ENCODE peak calls at places on chromosomes 7 and 10, in six cellular contexts. O, Y, M, H, Z and D are unnamed samples.
A peak's percentile ranks its signal among the peaks of the same experiment; 100 is the strongest.

GRCh38 chr7:86248977-86249376 is 394.7 kb upstream of the GRM3 start:
- DNase-seq in M (no peak), H (no peak), O (no peak), Z (no peak), Y (no peak), D (no peak)

GRCh38 chr7:134886353-134887057 is 99.8 kb upstream of the AGBL3 start:
- DNase-seq in Z (peak; percentile 80), O (no peak), M (peak; percentile 85), H (peak; percentile 60), Y (no peak), D (peak; percentile 7)

GRCh38 chr7:388961-389701 is 99.2 kb downstream of the FOXL3 start:
- DNase-seq in M (no peak), O (no peak), H (no peak), Y (no peak), Z (no peak), D (no peak)

GRCh38 chr7:98641646-98642489 is 24.8 kb downstream of the NPTX2 start:
- DNase-seq in H (no peak), Z (no peak), Y (no peak), M (no peak), O (no peak), D (no peak)

GRCh38 chr7:98879198-98879988 is 1.1 kb downstream of the TRRAP start:
- DNase-seq in Y (no peak), H (no peak), M (peak; percentile 58), O (peak; percentile 67), Z (peak; percentile 17), D (no peak)

GRCh38 chr10:71719464-71720303 is at the start of gene C10orf105:
- DNase-seq in Y (no peak), O (no peak), Z (no peak), M (no peak), H (no peak), D (no peak)

GRCh38 chr7:55108818-55109217 is 90.0 kb downstream of the EGFR start:
- DNase-seq in M (no peak), Z (no peak), O (no peak), Y (no peak), H (no peak), D (no peak)

GRCh38 chr7:55488221-55488620 is 84.1 kb downstream of the VOPP1 start:
- DNase-seq in H (no peak), Y (no peak), O (no peak), Z (no peak), M (no peak), D (no peak)

GRCh38 chr10:3887885-3888476 is 103.0 kb upstream of the KLF6 start:
- DNase-seq in O (no peak), Z (peak; percentile 97), H (peak; percentile 68), M (no peak), Y (no peak), D (no peak)

GRCh38 chr7:106178593-106179134 is 66.6 kb upstream of the SYPL1 start:
- DNase-seq in Z (peak; percentile 57), M (peak; percentile 44), O (no peak), H (no peak), Y (peak; percentile 55), D (peak; percentile 52)

GRCh38 chr7:112791465-112792168 is 1.4 kb upstream of the TMEM168 start:
- DNase-seq in Y (no peak), O (no peak), Z (no peak), M (no peak), H (no peak), D (no peak)

GRCh38 chr7:103113164-103113563 is 35.7 kb downstream of the NAPEPLD start:
- DNase-seq in O (no peak), M (no peak), Y (no peak), Z (peak; percentile 93), H (no peak), D (no peak)

GRCh38 chr10:100510533-100511308 is 8.9 kb downstream of the SEC31B start:
- DNase-seq in H (no peak), Y (peak; percentile 86), Z (peak; percentile 27), M (no peak), O (peak; percentile 76), D (no peak)

GRCh38 chr10:27457966-27458365 is 46.1 kb upstream of the RAB18 start:
- DNase-seq in Z (no peak), H (no peak), O (no peak), Y (no peak), M (no peak), D (no peak)

GRCh38 chr10:119131512-119132240 is 27.8 kb downstream of the DENND10 start:
- DNase-seq in O (peak; percentile 63), Z (peak; percentile 54), H (no peak), M (no peak), Y (no peak), D (peak; percentile 22)

GRCh38 chr7:158094046-158094445 is 493.6 kb downstream of the PTPRN2 start:
- DNase-seq in H (no peak), M (no peak), Y (peak; percentile 7), Z (no peak), O (no peak), D (no peak)

GRCh38 chr7:100691676-100692577 is 2.1 kb downstream of the GIGYF1 start:
- DNase-seq in M (peak; percentile 37), Y (peak; percentile 81), H (peak; percentile 82), Z (peak; percentile 61), O (peak; percentile 56), D (no peak)

GRCh38 chr7:34091330-34091917 is 186.1 kb downstream of the BMPER start:
- DNase-seq in M (no peak), Y (peak; percentile 33), H (no peak), Z (peak; percentile 69), O (no peak), D (peak; percentile 3)

GRCh38 chr7:139121-139520 is 53.2 kb upstream of the FAM20C start:
- DNase-seq in M (no peak), O (no peak), Y (no peak), H (no peak), Z (no peak), D (no peak)

GRCh38 chr7:84230491-84230890 is 35.9 kb upstream of the SEMA3A start:
- DNase-seq in H (no peak), Y (no peak), O (no peak), Z (no peak), M (no peak), D (no peak)

GRCh38 chr7:157476654-157477549 is 140.1 kb downstream of the DNAJB6 start:
- DNase-seq in O (no peak), M (no peak), Y (no peak), Z (no peak), H (no peak), D (no peak)

GRCh38 chr7:100477871-100478248 is 1.2 kb downstream of the TSC22D4 start:
- DNase-seq in Y (no peak), H (no peak), M (no peak), Z (no peak), O (no peak), D (no peak)

GRCh38 chr7:78924581-78924980 is 528.9 kb downstream of the MAGI2 start:
- DNase-seq in Y (no peak), Z (peak; percentile 43), H (no peak), O (no peak), M (peak; percentile 18), D (no peak)

GRCh38 chr10:120477006-120477722 is 20.1 kb downstream of the PLPP4 start:
- DNase-seq in H (no peak), Z (no peak), Y (no peak), M (no peak), O (no peak), D (no peak)